ENCODE peak calls at places on chromosomes 16 and 17, in seven cellular contexts. U is body of pancreas, O is HCT116, K is heart left ventricle, S is testis, G is IMR-90, F is uterus. Z is an unnamed sample.

GRCh38 chr17:31690118-31690517 is 168.9 kb downstream of the COPRS start:
- DNase-seq in U (no peak), O (no peak), K (no peak), S (no peak), G (peak; percentile 84), F (no peak), Z (no peak)

GRCh38 chr16:67198238-67198734 is 645 bp upstream of the ELMO3 start:
- DNase-seq in U (peak; percentile 67), O (peak; percentile 64), K (no peak), S (peak; percentile 66), G (peak; percentile 29), F (no peak), Z (no peak)

GRCh38 chr16:22425036-22425801 is 50.8 kb upstream of the CDR2 start:
- DNase-seq in U (no peak), O (no peak), K (peak; percentile 44), S (peak; percentile 49), G (no peak), F (peak; percentile 60), Z (no peak)

GRCh38 chr16:1395444-1396074 is 18.9 kb downstream of the UNKL start:
- DNase-seq in U (no peak), O (no peak), K (no peak), S (no peak), G (no peak), F (no peak), Z (no peak)

GRCh38 chr16:75931970-75932369 is 205.7 kb upstream of the CPHXL start:
- DNase-seq in U (no peak), O (no peak), K (no peak), S (no peak), G (no peak), F (no peak), Z (no peak)

GRCh38 chr17:67244621-67245072 is 349 bp downstream of the HELZ start:
- DNase-seq in U (no peak), O (no peak), K (no peak), S (peak; percentile 49), G (no peak), F (peak; percentile 19), Z (peak; percentile 48)

GRCh38 chr17:14940112-14940945 is 324.8 kb downstream of the PMP22 start:
- DNase-seq in U (no peak), O (no peak), K (no peak), S (no peak), G (no peak), F (no peak), Z (no peak)

GRCh38 chr17:82702161-82702932 is 3.8 kb upstream of the RAB40B start:
- DNase-seq in U (no peak), O (no peak), K (peak; percentile 13), S (no peak), G (no peak), F (no peak), Z (no peak)

GRCh38 chr17:81389585-81389984 is 5.7 kb upstream of the BAHCC1 start:
- DNase-seq in U (no peak), O (no peak), K (no peak), S (no peak), G (no peak), F (no peak), Z (no peak)

GRCh38 chr17:8707591-8708453 is 36.8 kb downstream of the CCDC42 start:
- DNase-seq in U (no peak), O (no peak), K (no peak), S (no peak), G (no peak), F (peak; percentile 52), Z (no peak)

GRCh38 chr17:16081507-16082087 is 82.0 kb downstream of the TTC19 start:
- DNase-seq in U (no peak), O (no peak), K (no peak), S (no peak), G (no peak), F (no peak), Z (no peak)

GRCh38 chr17:78284146-78284545 is 52.7 kb downstream of the TMEM235 start:
- DNase-seq in U (no peak), O (no peak), K (no peak), S (no peak), G (peak; percentile 63), F (no peak), Z (no peak)

GRCh38 chr17:65163990-65164495 is 26.9 kb downstream of the RGS9 start:
- DNase-seq in U (peak; percentile 35), O (peak; percentile 12), K (no peak), S (no peak), G (peak; percentile 90), F (no peak), Z (no peak)

GRCh38 chr16:24834459-24835335 is 11.1 kb upstream of the SLC5A11 start:
- DNase-seq in U (no peak), O (peak; percentile 18), K (no peak), S (peak; percentile 58), G (peak; percentile 49), F (no peak), Z (no peak)

GRCh38 chr17:9050801-9051401 is 29.6 kb downstream of the NTN1 start:
- DNase-seq in U (no peak), O (peak; percentile 55), K (no peak), S (no peak), G (no peak), F (no peak), Z (no peak)

GRCh38 chr17:30551666-30552339 is 74.6 kb downstream of the GOSR1 start:
- DNase-seq in U (no peak), O (no peak), K (no peak), S (peak; percentile 22), G (no peak), F (no peak), Z (no peak)

GRCh38 chr17:4576729-4577322 is 7.5 kb upstream of the SMTNL2 start:
- DNase-seq in U (no peak), O (no peak), K (no peak), S (no peak), G (no peak), F (no peak), Z (peak; percentile 46)

GRCh38 chr17:76682306-76682705 is 28.5 kb downstream of the MXRA7 start:
- DNase-seq in U (no peak), O (no peak), K (no peak), S (no peak), G (no peak), F (peak; percentile 75), Z (no peak)

GRCh38 chr16:50745940-50746339 is 4.1 kb downstream of the CYLD start:
- DNase-seq in U (no peak), O (no peak), K (no peak), S (no peak), G (no peak), F (no peak), Z (no peak)

GRCh38 chr16:27223226-27223610 is 19.9 kb downstream of the KDM8 start:
- DNase-seq in U (no peak), O (no peak), K (no peak), S (no peak), G (no peak), F (no peak), Z (no peak)

GRCh38 chr16:27224271-27224737 is 21.0 kb downstream of the KDM8 start:
- DNase-seq in U (no peak), O (no peak), K (no peak), S (no peak), G (no peak), F (no peak), Z (peak; percentile 52)

GRCh38 chr16:27224741-27225300 is 21.5 kb downstream of the KDM8 start:
- DNase-seq in U (no peak), O (no peak), K (no peak), S (no peak), G (no peak), F (no peak), Z (no peak)

GRCh38 chr16:27222499-27223225 is 19.3 kb downstream of the KDM8 start:
- DNase-seq in U (peak; percentile 53), O (no peak), K (peak; percentile 70), S (no peak), G (peak; percentile 45), F (peak; percentile 70), Z (peak; percentile 78)

GRCh38 chr16:27223701-27224100 is 20.4 kb downstream of the KDM8 start:
- DNase-seq in U (no peak), O (no peak), K (no peak), S (no peak), G (no peak), F (no peak), Z (peak; percentile 43)
- TF ChIP-seq POLR2A in U (no peak), O (no peak), K (no peak), S (no peak), G (no peak), F (no peak), Z (no peak)

GRCh38 chr17:58156839-58157803 is 8.9 kb downstream of the OR4D1 start:
- DNase-seq in U (no peak), O (no peak), K (peak; percentile 28), S (peak; percentile 69), G (no peak), F (no peak), Z (no peak)
- H3K4me3 ChIP-seq in U (peak overlapping the region; percentile 3), O (no peak overlapping the region), K (peak overlapping the region; percentile 50), S (peak overlapping the region; percentile 66), G (peak overlapping the region; percentile 29), F (no peak overlapping the region), Z (peak overlapping the region; percentile 24)

GRCh38 chr17:45046536-45047125 is 4.8 kb downstream of the DCAKD start:
- DNase-seq in U (no peak), O (no peak), K (no peak), S (no peak), G (peak; percentile 51), F (no peak), Z (no peak)

GRCh38 chr17:45050680-45051059 is 762 bp downstream of the DCAKD start:
- DNase-seq in U (no peak), O (no peak), K (no peak), S (no peak), G (peak; percentile 28), F (no peak), Z (peak; percentile 39)

GRCh38 chr17:45051060-45051719 is at the start of gene DCAKD:
- DNase-seq in U (peak; percentile 95), O (peak; percentile 88), K (peak; percentile 96), S (peak; percentile 95), G (peak; percentile 95), F (peak; percentile 92), Z (peak; percentile 97)

GRCh38 chr17:45048795-45049563 is 2.5 kb downstream of the DCAKD start:
- DNase-seq in U (no peak), O (no peak), K (no peak), S (no peak), G (no peak), F (no peak), Z (no peak)

DNA sequence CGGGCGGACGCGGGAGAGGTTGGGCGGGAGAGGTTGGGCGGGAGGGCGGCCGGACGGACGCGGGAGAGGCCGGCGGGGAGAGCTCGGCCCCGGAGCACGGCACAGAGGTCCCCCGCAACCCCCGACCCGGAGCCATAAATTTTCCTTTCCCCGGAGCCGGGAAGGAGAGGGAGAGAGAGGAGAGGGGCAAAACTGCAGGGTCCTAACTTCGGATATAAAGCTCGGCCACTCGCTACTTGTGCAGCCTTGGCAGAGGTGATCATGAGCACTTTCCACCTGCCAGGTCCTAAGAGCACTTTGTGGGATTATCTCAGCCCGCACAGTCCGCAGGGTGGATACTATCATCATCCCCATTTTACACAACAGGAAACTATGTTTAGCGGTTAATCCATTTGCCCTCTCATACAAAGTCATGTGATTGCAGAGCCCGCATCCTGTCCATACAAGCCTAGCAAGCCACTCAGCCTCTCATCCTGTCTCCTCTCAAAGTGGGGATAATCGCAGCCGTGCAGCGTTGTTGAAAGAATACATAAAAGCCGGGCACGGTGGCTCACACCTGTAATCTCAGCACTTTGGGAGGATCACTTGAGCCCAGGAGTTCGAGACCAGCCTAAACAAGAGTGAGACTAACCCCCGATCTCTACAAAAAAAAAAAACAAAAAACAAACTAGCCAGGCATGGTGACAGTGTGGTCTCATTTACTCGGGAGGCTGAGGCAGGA is 780 bp upstream of the DCAKD start:
- DNase-seq in U (peak; percentile 63), O (no peak), K (peak; percentile 63), S (peak; percentile 34), G (no peak), F (peak; percentile 64), Z (peak; percentile 56)
- TF ChIP-seq POLR2A in U (peak; percentile 29), O (no peak), K (peak; percentile 38), S (no peak), G (no peak), F (peak; percentile 77), Z (peak; percentile 64)

GRCh38 chr17:50835563-50836231 is at the start of gene WFIKKN2:
- DNase-seq in U (no peak), O (no peak), K (no peak), S (no peak), G (no peak), F (no peak), Z (no peak)
- H3K4me3 ChIP-seq in U (no peak within 1 kb of the TSS), O (no peak within 1 kb of the TSS), K (peak within 1 kb of the TSS; percentile 47), S (no peak within 1 kb of the TSS), G (no peak within 1 kb of the TSS), F (peak within 1 kb of the TSS; percentile 22), Z (no peak within 1 kb of the TSS)

Z was measured in right lobe of liver.